ENCODE peak calls at places on chromosomes 12 and 14, in six cellular contexts. W is kidney, L is T-helper 1 cell, R is neural crest cell, Y is GM23248, A is NCI-H1930. C is an unnamed sample.
A peak's percentile ranks its signal among the peaks of the same experiment; 100 is the strongest.

GRCh38 chr12:105775351-105775750 is 363.4 kb downstream of the NUAK1 start:
- DNase-seq in A (no peak), L (no peak), R (no peak), W (no peak), Y (peak; percentile 68), C (no peak)

GRCh38 chr12:75704208-75704607 is 192.8 kb upstream of the KRR1 start:
- DNase-seq in L (no peak), R (no peak), W (no peak), Y (no peak), A (no peak), C (no peak)

GRCh38 chr12:124507188-124508109 is 60.0 kb downstream of the NCOR2 start:
- DNase-seq in A (no peak), W (peak; percentile 90), L (no peak), R (no peak), Y (peak; percentile 42), C (no peak)

GRCh38 chr12:129610601-129611120 is 293.2 kb downstream of the TMEM132D start:
- DNase-seq in Y (no peak), W (no peak), A (peak; percentile 17), R (no peak), L (no peak), C (no peak)

GRCh38 chr12:3885179-3886094 is 12.2 kb upstream of the PARP11 start:
- DNase-seq in L (no peak), R (no peak), W (no peak), A (peak; percentile 32), Y (peak; percentile 73), C (no peak)

GRCh38 chr12:67758119-67758873 is 109.8 kb downstream of the DYRK2 start:
- DNase-seq in Y (no peak), W (no peak), R (no peak), A (no peak), L (no peak), C (no peak)

GRCh38 chr14:53306267-53306721 is 153.2 kb upstream of the DDHD1 start:
- DNase-seq in W (no peak), Y (peak; percentile 67), A (peak; percentile 12), R (peak; percentile 51), L (no peak), C (peak; percentile 47)

GRCh38 chr14:96902004-96902403 is 104.8 kb downstream of the VRK1 start:
- DNase-seq in Y (no peak), W (no peak), R (no peak), L (no peak), A (no peak), C (no peak)

GRCh38 chr14:95308073-95308472 is 11.6 kb downstream of the CLMN start:
- DNase-seq in L (no peak), Y (no peak), W (no peak), A (no peak), R (no peak), C (no peak)

GRCh38 chr14:99568567-99569560 is 35.1 kb downstream of the CCDC85C start:
- DNase-seq in L (no peak), R (no peak), Y (peak; percentile 36), A (no peak), W (no peak), C (no peak)

GRCh38 chr12:128798543-128799341 is 25.0 kb downstream of the SLC15A4 start:
- DNase-seq in L (no peak), A (no peak), W (no peak), Y (no peak), R (no peak), C (peak; percentile 24)

GRCh38 chr12:3204716-3205617 is 127.8 kb downstream of the TSPAN9 start:
- DNase-seq in W (peak; percentile 83), Y (no peak), A (no peak), L (no peak), R (no peak), C (no peak)

GRCh38 chr14:101808020-101808641 is 46.6 kb downstream of the PPP2R5C start:
- DNase-seq in A (no peak), R (peak; percentile 37), W (no peak), L (no peak), Y (peak; percentile 16), C (peak; percentile 69)

GRCh38 chr12:47767197-47767724 is 5.8 kb upstream of the SLC48A1 start:
- DNase-seq in A (peak; percentile 62), L (peak; percentile 38), W (peak; percentile 68), R (no peak), Y (peak; percentile 58), C (peak; percentile 60)

GRCh38 chr14:79281244-79282199 is 929.8 kb downstream of the DIO2 start:
- DNase-seq in Y (no peak), A (no peak), R (no peak), L (no peak), W (no peak), C (no peak)

GRCh38 chr14:99419905-99420304 is 60.8 kb downstream of the SETD3 start:
- DNase-seq in W (no peak), R (no peak), L (no peak), Y (no peak), A (no peak), C (no peak)

GRCh38 chr12:12181516-12181915 is 85.3 kb downstream of the LRP6 start:
- DNase-seq in L (no peak), Y (peak; percentile 76), R (no peak), A (no peak), W (no peak), C (no peak)

GRCh38 chr12:88509347-88509746 is 70.9 kb downstream of the KITLG start:
- DNase-seq in W (no peak), Y (peak; percentile 83), R (no peak), A (no peak), L (no peak), C (no peak)

GRCh38 chr12:116152268-116152667 is 125.2 kb downstream of the MED13L start:
- DNase-seq in R (no peak), Y (peak; percentile 42), L (no peak), A (no peak), W (no peak), C (no peak)

GRCh38 chr14:64235652-64236640 is 58.2 kb downstream of the ESR2 start:
- DNase-seq in R (no peak), Y (no peak), L (no peak), A (no peak), W (no peak), C (no peak)

GRCh38 chr12:92561543-92561899 is 141.3 kb upstream of the PLEKHG7 start:
- DNase-seq in W (no peak), L (no peak), A (no peak), R (no peak), Y (peak; percentile 89), C (no peak)

GRCh38 chr14:68569970-68570409 is 222.9 kb downstream of the ZFP36L1 start:
- DNase-seq in Y (no peak), R (no peak), W (no peak), A (no peak), L (no peak), C (no peak)

GRCh38 chr14:67491741-67492504 is 3.4 kb upstream of the TMEM229B start:
- DNase-seq in A (no peak), Y (peak; percentile 27), R (no peak), L (no peak), W (peak; percentile 55), C (peak; percentile 39)

GRCh38 chr12:108253540-108253939 is 85.6 kb downstream of the CMKLR1 start:
- DNase-seq in W (no peak), A (no peak), R (no peak), L (no peak), Y (no peak), C (no peak)

GRCh38 chr14:76786556-76786955 is 25.3 kb downstream of the VASH1 start:
- DNase-seq in W (no peak), A (no peak), L (no peak), R (no peak), Y (no peak), C (no peak)